ENCODE peak calls at places on chromosomes 4 and X, in seven cellular contexts. O, T, M, K, R, G and L are unnamed samples.

GRCh38 chr4:16884673-16885460 is 13.6 kb downstream of the LDB2 start:
- DNase-seq in R (no peak), M (no peak), G (no peak), O (no peak), T (no peak), K (no peak), L (no peak)

GRCh38 chr4:9964884-9965283 is 56.4 kb downstream of the SLC2A9 start:
- DNase-seq in T (no peak), K (no peak), R (no peak), M (no peak), G (no peak), O (no peak), L (no peak)

GRCh38 chrX:117996918-117997480 is 119.6 kb downstream of the KLHL13 start:
- DNase-seq in G (no peak), O (no peak), R (no peak), M (no peak), K (no peak), T (no peak), L (no peak)

GRCh38 chrX:152913915-152914314 is 16.0 kb downstream of the ZNF185 start:
- DNase-seq in M (no peak), T (no peak), K (no peak), R (no peak), O (no peak), G (no peak), L (no peak)

GRCh38 chr4:89001647-89002518 is 55.1 kb downstream of the FAM13A start:
- DNase-seq in K (no peak), R (no peak), G (peak; percentile 34), O (peak; percentile 37), M (no peak), T (no peak), L (no peak)

GRCh38 chr4:182978152-182978827 is 61.1 kb upstream of the DCTD start:
- DNase-seq in R (no peak), K (no peak), T (no peak), O (no peak), M (peak; percentile 48), G (no peak), L (no peak)

GRCh38 chr4:146192060-146192459 is 16.5 kb downstream of the LSM6 start:
- DNase-seq in O (no peak), R (no peak), K (no peak), T (no peak), G (peak; percentile 5), M (peak; percentile 35), L (no peak)

GRCh38 chrX:17164936-17165335 is 210.1 kb upstream of the NHS start:
- DNase-seq in O (no peak), T (no peak), M (no peak), K (no peak), R (no peak), G (no peak), L (no peak)

GRCh38 chrX:30781711-30782444 is 107.2 kb downstream of the TAB3 start:
- DNase-seq in T (no peak), G (no peak), R (no peak), O (no peak), M (no peak), K (no peak), L (no peak)

GRCh38 chrX:47560179-47560830 is 700 bp upstream of the ARAF start:
- DNase-seq in K (no peak), T (no peak), M (no peak), G (no peak), O (no peak), R (no peak), L (no peak)

GRCh38 chrX:120697053-120697452 is 67.2 kb upstream of the C1GALT1C1 start:
- DNase-seq in K (no peak), M (no peak), R (peak; percentile 41), T (no peak), O (no peak), G (no peak), L (peak; percentile 36)

GRCh38 chr4:47473351-47473750 is 9.8 kb upstream of the COMMD8 start:
- DNase-seq in O (no peak), K (no peak), G (no peak), T (no peak), R (no peak), M (no peak), L (no peak)

GRCh38 chrX:115625577-115626301 is 64.8 kb downstream of the PLS3 start:
- DNase-seq in T (no peak), R (no peak), O (no peak), K (no peak), G (no peak), M (peak; percentile 57), L (no peak)

GRCh38 chr4:5809216-5809776 is 83.6 kb downstream of the CRMP1 start:
- DNase-seq in R (no peak), G (no peak), M (peak; percentile 20), O (no peak), T (no peak), K (no peak), L (no peak)

GRCh38 chrX:15601932-15602331 is 1.2 kb upstream of the ACE2 start:
- DNase-seq in T (no peak), O (no peak), M (no peak), K (no peak), G (no peak), R (no peak), L (no peak)

GRCh38 chrX:11704725-11705495 is 39.2 kb upstream of the ARHGAP6 start:
- DNase-seq in R (no peak), K (no peak), T (no peak), M (no peak), G (no peak), O (no peak), L (no peak)

GRCh38 chr4:184648220-184649025 is 824 bp downstream of the CASP3 start:
- DNase-seq in T (peak; percentile 60), R (peak; percentile 46), K (peak; percentile 10), O (peak; percentile 72), M (peak; percentile 80), G (peak; percentile 71), L (peak; percentile 24)

GRCh38 chr4:7905461-7905915 is 34.2 kb downstream of the AFAP1 start:
- DNase-seq in M (peak; percentile 85), R (no peak), K (no peak), G (peak; percentile 47), T (peak; percentile 48), O (no peak), L (no peak)

GRCh38 chr4:84727491-84727890 is 144.6 kb downstream of the CDS1 start:
- DNase-seq in M (no peak), K (no peak), T (no peak), O (no peak), G (no peak), R (no peak), L (no peak)

GRCh38 chrX:135520553-135521404 is at the start of gene INTS6L:
- DNase-seq in G (peak; percentile 92), R (peak; percentile 84), M (peak; percentile 87), T (peak; percentile 90), K (peak; percentile 58), O (peak; percentile 84), L (peak; percentile 95)

GRCh38 chr4:78669453-78669852 is 106.7 kb upstream of the BMP2K start:
- DNase-seq in R (no peak), G (no peak), M (no peak), O (no peak), T (no peak), K (no peak), L (no peak)

GRCh38 chr4:84497220-84497834 is 1.8 kb downstream of the NKX6-1 start:
- DNase-seq in O (no peak), G (peak; percentile 19), M (peak; percentile 40), R (no peak), T (peak; percentile 16), K (no peak), L (no peak)

GRCh38 chr4:123737156-123737555 is 340.6 kb downstream of the SPRY1 start:
- DNase-seq in O (no peak), M (no peak), R (no peak), T (no peak), K (no peak), G (no peak), L (no peak)

GRCh38 chrX:37409278-37409677 is 60.1 kb downstream of the PRRG1 start:
- DNase-seq in T (no peak), R (no peak), M (no peak), G (no peak), O (no peak), K (no peak), L (no peak)

GRCh38 chr4:139740121-139740520 is 74.5 kb downstream of the MGST2 start:
- DNase-seq in R (no peak), T (peak; percentile 50), O (no peak), G (peak; percentile 34), K (no peak), M (no peak), L (no peak)
- H3K4me1 ChIP-seq in R (peaks cover 5% of the 10 kb centered on the region), T (peaks cover 8% of the 10 kb centered on the region), O (peaks cover 15% of the 10 kb centered on the region), G (peaks cover 23% of the 10 kb centered on the region), K (peaks cover 27% of the 10 kb centered on the region), M (peaks cover 13% of the 10 kb centered on the region), L (peaks cover 6% of the 10 kb centered on the region)

DNA sequence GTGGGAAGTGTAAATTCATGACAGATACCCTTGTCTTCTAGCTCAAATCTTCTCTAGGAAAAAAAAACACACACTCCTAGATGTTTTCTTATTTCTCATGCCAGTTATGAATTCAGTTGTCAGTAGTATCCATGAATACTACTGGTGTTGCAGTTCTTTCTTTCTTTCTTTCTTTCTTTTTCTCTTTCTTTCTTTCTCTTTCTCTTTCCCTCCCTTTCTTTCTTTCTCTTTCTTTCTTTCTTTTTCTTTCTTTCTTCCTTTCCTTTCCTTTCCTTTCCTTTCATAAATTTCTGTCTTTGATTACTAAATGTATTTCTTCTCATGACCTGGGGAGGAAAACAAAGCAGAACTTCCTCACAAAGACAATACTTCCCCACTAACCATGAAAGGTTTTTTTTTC is 253.8 kb downstream of the PCDH7 start:
- DNase-seq in O (no peak), G (no peak), T (no peak), R (no peak), M (no peak), K (no peak), L (no peak)
- H3K4me1 ChIP-seq in O (no peaks in the 10 kb centered on the region), G (peaks cover 7% of the 10 kb centered on the region), T (no peaks in the 10 kb centered on the region), R (no peaks in the 10 kb centered on the region), M (no peaks in the 10 kb centered on the region), K (peaks cover 33% of the 10 kb centered on the region), L (no peaks in the 10 kb centered on the region)

DNA sequence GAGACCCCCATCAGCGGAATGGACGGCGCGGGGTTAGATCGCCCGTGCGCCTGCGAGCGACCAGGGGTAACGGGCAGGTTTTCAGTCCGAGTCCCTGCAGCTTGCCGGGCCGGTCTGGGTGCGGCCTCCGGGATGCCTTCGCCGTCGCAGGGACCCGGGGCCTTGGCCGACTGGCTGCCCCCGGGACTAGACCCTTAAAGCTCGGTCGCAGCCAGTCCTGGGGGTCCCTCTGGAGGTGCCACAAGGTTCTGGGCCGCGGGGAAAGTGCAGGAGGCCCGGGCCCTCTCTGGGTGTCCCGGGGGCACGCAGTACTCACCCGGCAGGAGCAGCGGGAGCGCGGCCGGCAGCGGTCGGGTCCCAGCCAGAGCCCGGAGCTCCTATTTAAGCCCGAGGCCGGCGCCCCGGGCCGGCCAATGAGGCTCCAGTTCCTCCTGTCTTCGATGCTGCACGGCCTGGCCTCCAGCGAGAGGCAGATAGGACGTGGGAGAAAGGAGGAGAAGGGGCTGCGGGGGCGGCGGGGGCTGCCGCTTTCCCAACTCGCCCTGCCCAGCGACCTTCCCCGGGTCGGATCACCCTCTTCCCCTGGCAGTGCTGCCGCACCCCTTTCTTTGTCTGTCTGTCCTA is at the start of gene SPON2:
- DNase-seq in R (peak; percentile 22), O (no peak), K (no peak), G (no peak), T (peak; percentile 72), M (peak; percentile 44), L (no peak)
- H3K4me1 ChIP-seq in R (peaks cover 22% of the 10 kb centered on the region), O (peaks cover 13% of the 10 kb centered on the region), K (peaks cover 22% of the 10 kb centered on the region), G (peaks cover 23% of the 10 kb centered on the region), T (peaks cover 19% of the 10 kb centered on the region), M (peaks cover 8% of the 10 kb centered on the region), L (peaks cover 28% of the 10 kb centered on the region)

DNA sequence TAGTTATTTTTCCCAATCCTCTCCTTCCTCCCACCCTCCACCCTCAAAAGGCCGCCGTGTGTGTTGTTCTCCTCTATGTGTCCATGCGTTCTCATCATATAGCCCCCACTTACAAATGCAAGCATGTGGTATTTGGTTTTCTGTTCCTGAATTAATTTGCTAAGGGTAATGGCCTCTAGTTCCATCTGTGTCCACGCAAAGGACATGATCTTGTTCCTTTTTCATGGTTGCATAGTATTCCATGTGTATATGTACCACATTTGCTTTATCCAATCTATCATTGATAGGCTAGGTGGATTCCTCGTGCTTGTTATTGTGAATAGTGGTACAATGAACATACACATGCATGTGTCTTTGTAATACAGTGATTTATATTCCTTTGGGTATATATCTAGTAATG is 1193.7 kb downstream of the RPA4 start:
- DNase-seq in O (no peak), T (no peak), R (no peak), G (no peak), K (no peak), M (no peak), L (no peak)
- H3K4me1 ChIP-seq in O (no peaks in the 10 kb centered on the region), T (no peaks in the 10 kb centered on the region), R (no peaks in the 10 kb centered on the region), G (no peaks in the 10 kb centered on the region), K (no peaks in the 10 kb centered on the region), M (no peaks in the 10 kb centered on the region), L (no peaks in the 10 kb centered on the region)